ENCODE peak calls at places on chromosomes 4 and X, in seven cellular contexts. One of them, this sample, is unnamed.

GRCh38 chr4:70705856-70706461 is 15.8 kb upstream of the RUFY3 start:
- DNase-seq in SK-N-SH: no peak
- DNase-seq in GM12878: no peak
- DNase-seq in K562: no peak
- DNase-seq in HCT116: no peak
- DNase-seq in H1: no peak
- DNase-seq in HepG2: no peak
- DNase-seq in this sample: no peak

GRCh38 chr4:74805601-74806000 is 11.3 kb upstream of the BTC start:
- DNase-seq in H1: no peak
- DNase-seq in HepG2: peak; percentile 45
- DNase-seq in HCT116: peak; percentile 62
- DNase-seq in K562: no peak
- DNase-seq in SK-N-SH: no peak
- DNase-seq in GM12878: no peak
- DNase-seq in this sample: peak; percentile 66

GRCh38 chr4:80138556-80139538 is 58.5 kb upstream of the PRDM8 start:
- DNase-seq in K562: no peak
- DNase-seq in SK-N-SH: no peak
- DNase-seq in HCT116: no peak
- DNase-seq in GM12878: peak; percentile 12
- DNase-seq in HepG2: no peak
- DNase-seq in H1: no peak
- DNase-seq in this sample: no peak

GRCh38 chrX:155841232-155841631 is 39.9 kb upstream of the VAMP7 start:
- DNase-seq in H1: no peak
- DNase-seq in SK-N-SH: no peak
- DNase-seq in HCT116: no peak
- DNase-seq in K562: peak; percentile 3
- DNase-seq in HepG2: no peak
- DNase-seq in GM12878: no peak
- DNase-seq in this sample: no peak

GRCh38 chr4:184293552-184293951 is 75.9 kb upstream of the ENPP6 start:
- DNase-seq in GM12878: no peak
- DNase-seq in K562: no peak
- DNase-seq in SK-N-SH: no peak
- DNase-seq in HepG2: peak; percentile 46
- DNase-seq in H1: no peak
- DNase-seq in HCT116: no peak
- DNase-seq in this sample: no peak

GRCh38 chr4:154123897-154124296 is 335.0 kb upstream of the SFRP2 start:
- DNase-seq in GM12878: no peak
- DNase-seq in SK-N-SH: no peak
- DNase-seq in H1: no peak
- DNase-seq in HCT116: no peak
- DNase-seq in HepG2: no peak
- DNase-seq in K562: no peak
- DNase-seq in this sample: no peak

GRCh38 chr4:8191136-8191747 is 7.8 kb upstream of the SH3TC1 start:
- DNase-seq in H1: no peak
- DNase-seq in K562: peak; percentile 73
- DNase-seq in HCT116: peak; percentile 69
- DNase-seq in SK-N-SH: no peak
- DNase-seq in GM12878: peak; percentile 44
- DNase-seq in HepG2: peak; percentile 33
- DNase-seq in this sample: no peak

GRCh38 chr4:152697284-152698011 is 17.7 kb upstream of the TMEM154 start:
- DNase-seq in GM12878: no peak
- DNase-seq in HepG2: no peak
- DNase-seq in SK-N-SH: no peak
- DNase-seq in H1: no peak
- DNase-seq in HCT116: no peak
- DNase-seq in K562: no peak
- DNase-seq in this sample: no peak

GRCh38 chrX:25389276-25389675 is 373.5 kb upstream of the ARX start:
- DNase-seq in HepG2: no peak
- DNase-seq in H1: no peak
- DNase-seq in K562: no peak
- DNase-seq in HCT116: no peak
- DNase-seq in GM12878: no peak
- DNase-seq in SK-N-SH: no peak
- DNase-seq in this sample: no peak

GRCh38 chr4:48137766-48138349 is 3.8 kb upstream of the TXK start:
- DNase-seq in SK-N-SH: no peak
- DNase-seq in GM12878: no peak
- DNase-seq in K562: no peak
- DNase-seq in HCT116: no peak
- DNase-seq in HepG2: no peak
- DNase-seq in H1: no peak
- DNase-seq in this sample: no peak

GRCh38 chrX:68835104-68835442 is 6.3 kb downstream of the EFNB1 start:
- DNase-seq in H1: no peak
- DNase-seq in HCT116: no peak
- DNase-seq in K562: no peak
- DNase-seq in SK-N-SH: no peak
- DNase-seq in GM12878: no peak
- DNase-seq in HepG2: no peak
- DNase-seq in this sample: no peak

GRCh38 chr4:2070421-2071251 is 11.5 kb downstream of the NAT8L start:
- DNase-seq in HepG2: no peak
- DNase-seq in GM12878: no peak
- DNase-seq in H1: no peak
- DNase-seq in HCT116: no peak
- DNase-seq in SK-N-SH: peak; percentile 37
- DNase-seq in K562: no peak
- DNase-seq in this sample: no peak

GRCh38 chrX:373641-374471 is 12.9 kb downstream of the PPP2R3B start:
- DNase-seq in HepG2: peak; percentile 27
- DNase-seq in H1: no peak
- DNase-seq in K562: no peak
- DNase-seq in HCT116: no peak
- DNase-seq in GM12878: no peak
- DNase-seq in SK-N-SH: no peak
- DNase-seq in this sample: peak; percentile 59

GRCh38 chr4:92299152-92299551 is 4.6 kb upstream of the GRID2 start:
- DNase-seq in H1: no peak
- DNase-seq in K562: no peak
- DNase-seq in HCT116: no peak
- DNase-seq in GM12878: no peak
- DNase-seq in HepG2: no peak
- DNase-seq in SK-N-SH: peak; percentile 14
- DNase-seq in this sample: no peak

GRCh38 chr4:114349543-114350175 is 248.9 kb upstream of the UGT8 start:
- DNase-seq in H1: no peak
- DNase-seq in HepG2: no peak
- DNase-seq in K562: no peak
- DNase-seq in SK-N-SH: no peak
- DNase-seq in GM12878: no peak
- DNase-seq in HCT116: no peak
- DNase-seq in this sample: no peak

GRCh38 chr4:105306158-105306781 is 159.6 kb downstream of the TET2 start:
- DNase-seq in GM12878: peak; percentile 91
- DNase-seq in K562: no peak
- DNase-seq in HCT116: no peak
- DNase-seq in SK-N-SH: no peak
- DNase-seq in H1: no peak
- DNase-seq in HepG2: no peak
- DNase-seq in this sample: no peak

GRCh38 chr4:159141193-159141592 is 38.3 kb downstream of the RAPGEF2 start:
- DNase-seq in HCT116: no peak
- DNase-seq in H1: no peak
- DNase-seq in HepG2: peak; percentile 71
- DNase-seq in GM12878: no peak
- DNase-seq in K562: no peak
- DNase-seq in SK-N-SH: no peak
- DNase-seq in this sample: no peak

DNA sequence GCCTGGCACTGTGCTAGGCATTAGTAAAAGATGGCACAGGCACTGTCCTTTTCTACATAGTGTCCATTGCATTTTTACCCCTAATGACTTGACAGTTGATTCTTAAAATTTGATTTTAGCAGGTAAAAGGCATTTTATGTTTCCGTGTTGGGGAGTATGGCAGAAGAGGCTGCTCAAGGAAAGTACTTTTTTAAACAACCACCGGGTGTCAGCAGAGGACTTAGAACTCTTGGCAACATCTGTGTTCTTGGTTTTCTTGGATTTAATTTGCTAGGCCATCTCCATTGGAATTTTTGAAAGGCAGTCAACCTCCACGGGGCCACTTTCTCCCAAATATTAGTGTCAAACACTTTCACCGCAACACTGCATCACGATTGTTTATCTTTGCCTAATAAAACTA is 102.9 kb downstream of the TSPAN7 start:
- DNase-seq in GM12878: no peak
- DNase-seq in SK-N-SH: peak; percentile 28
- DNase-seq in HCT116: peak; percentile 26
- DNase-seq in HepG2: peak; percentile 13
- DNase-seq in K562: peak; percentile 64
- DNase-seq in H1: no peak
- DNase-seq in this sample: peak; percentile 15
- TF ChIP-seq JUND in GM12878: no peak
- TF ChIP-seq JUND in SK-N-SH: no peak
- TF ChIP-seq JUND in HCT116: no peak
- TF ChIP-seq JUND in HepG2: no peak
- TF ChIP-seq JUND in K562: no peak
- TF ChIP-seq JUND in H1: no peak
- TF ChIP-seq JUND in this sample: no peak

GRCh38 chr4:163193717-163194116 is 27.0 kb upstream of the NAF1 start:
- DNase-seq in GM12878: no peak
- DNase-seq in HCT116: no peak
- DNase-seq in H1: no peak
- DNase-seq in SK-N-SH: peak; percentile 3
- DNase-seq in HepG2: no peak
- DNase-seq in K562: no peak
- DNase-seq in this sample: no peak
- TF ChIP-seq JUND in GM12878: no peak
- TF ChIP-seq JUND in HCT116: no peak
- TF ChIP-seq JUND in H1: no peak
- TF ChIP-seq JUND in SK-N-SH: no peak
- TF ChIP-seq JUND in HepG2: no peak
- TF ChIP-seq JUND in K562: no peak
- TF ChIP-seq JUND in this sample: no peak

GRCh38 chr4:55684276-55684675 is 48.2 kb upstream of the NMU start:
- DNase-seq in H1: no peak
- DNase-seq in HCT116: no peak
- DNase-seq in SK-N-SH: no peak
- DNase-seq in HepG2: no peak
- DNase-seq in K562: no peak
- DNase-seq in GM12878: no peak
- DNase-seq in this sample: no peak

GRCh38 chr4:55682295-55682694 is 46.2 kb upstream of the NMU start:
- DNase-seq in K562: no peak
- DNase-seq in H1: no peak
- DNase-seq in HCT116: no peak
- DNase-seq in SK-N-SH: no peak
- DNase-seq in GM12878: no peak
- DNase-seq in HepG2: no peak
- DNase-seq in this sample: no peak

DNA sequence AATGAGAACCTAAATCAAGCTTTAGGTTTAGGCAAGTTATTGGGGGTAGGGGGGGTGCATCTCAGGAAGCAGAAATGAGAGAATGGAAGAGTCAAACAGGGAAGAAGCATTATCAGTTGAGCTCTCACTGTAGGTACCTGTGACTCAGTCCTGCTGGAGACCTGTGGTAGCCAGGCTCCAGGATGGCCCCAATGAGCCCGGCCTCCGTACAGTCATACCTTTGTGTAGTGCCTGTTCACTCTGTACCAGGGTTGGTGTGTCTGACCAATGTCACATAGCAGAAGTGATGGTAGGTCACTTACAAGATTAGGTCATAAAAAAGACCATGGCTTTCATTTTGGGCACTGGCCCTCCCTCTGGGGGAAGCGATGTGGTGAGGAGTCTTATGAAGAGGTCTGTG is 45.3 kb upstream of the NMU start:
- DNase-seq in HepG2: no peak
- DNase-seq in SK-N-SH: no peak
- DNase-seq in H1: no peak
- DNase-seq in HCT116: no peak
- DNase-seq in GM12878: no peak
- DNase-seq in K562: no peak
- DNase-seq in this sample: no peak
- TF ChIP-seq JUND in HepG2: no peak
- TF ChIP-seq JUND in SK-N-SH: no peak
- TF ChIP-seq JUND in H1: no peak
- TF ChIP-seq JUND in HCT116: no peak
- TF ChIP-seq JUND in GM12878: no peak
- TF ChIP-seq JUND in K562: no peak
- TF ChIP-seq JUND in this sample: no peak

GRCh38 chrX:78321809-78322208 is 5.6 kb downstream of the CYSLTR1 start:
- DNase-seq in K562: no peak
- DNase-seq in HepG2: no peak
- DNase-seq in H1: no peak
- DNase-seq in HCT116: no peak
- DNase-seq in GM12878: no peak
- DNase-seq in SK-N-SH: no peak
- DNase-seq in this sample: no peak
- TF ChIP-seq JUND in K562: no peak
- TF ChIP-seq JUND in HepG2: no peak
- TF ChIP-seq JUND in H1: no peak
- TF ChIP-seq JUND in HCT116: no peak
- TF ChIP-seq JUND in GM12878: no peak
- TF ChIP-seq JUND in SK-N-SH: no peak
- TF ChIP-seq JUND in this sample: no peak

GRCh38 chr4:142700521-142700920 is 145.6 kb downstream of the INPP4B start:
- DNase-seq in HCT116: no peak
- DNase-seq in GM12878: no peak
- DNase-seq in HepG2: no peak
- DNase-seq in K562: no peak
- DNase-seq in H1: no peak
- DNase-seq in SK-N-SH: no peak
- DNase-seq in this sample: no peak
- TF ChIP-seq JUND in HCT116: no peak
- TF ChIP-seq JUND in GM12878: no peak
- TF ChIP-seq JUND in HepG2: no peak
- TF ChIP-seq JUND in K562: no peak
- TF ChIP-seq JUND in H1: no peak
- TF ChIP-seq JUND in SK-N-SH: no peak
- TF ChIP-seq JUND in this sample: no peak